ENCODE peak calls at places on chromosome 6, in nine cellular contexts. One of them, this sample, is unnamed.

GRCh38 chr6:10030942-10031537 is 383.8 kb downstream of the TFAP2A start:
- DNase-seq in T follicular helper cell: no peak
- DNase-seq in HEK293T: no peak
- DNase-seq in Kasumi-1: peak; percentile 53
- DNase-seq in AG09319: no peak
- DNase-seq in stimulated activated effector memory CD8-positive, alpha-beta T cell treated with anti-CD3 and anti-CD28 coated beads, Interleukin-12 subunit alpha, Interleukin-12 subunit beta, amount 100 ng/mL, for 72 hours: no peak
- DNase-seq in osteoblast: no peak
- DNase-seq in HFFc6: peak; percentile 12
- DNase-seq in stimulated activated CD4-positive, alpha-beta T cell treated with anti-CD3 and anti-CD28 coated beads, Interleukin-2, amount 100 ng/mL, for 24 hours: no peak
- DNase-seq in this sample: peak; percentile 33

GRCh38 chr6:56729719-56730118 is 87.0 kb upstream of the DST start:
- DNase-seq in T follicular helper cell: no peak
- DNase-seq in HEK293T: no peak
- DNase-seq in Kasumi-1: no peak
- DNase-seq in AG09319: no peak
- DNase-seq in stimulated activated effector memory CD8-positive, alpha-beta T cell treated with anti-CD3 and anti-CD28 coated beads, Interleukin-12 subunit alpha, Interleukin-12 subunit beta, amount 100 ng/mL, for 72 hours: no peak
- DNase-seq in osteoblast: no peak
- DNase-seq in HFFc6: peak; percentile 91
- DNase-seq in stimulated activated CD4-positive, alpha-beta T cell treated with anti-CD3 and anti-CD28 coated beads, Interleukin-2, amount 100 ng/mL, for 24 hours: no peak
- DNase-seq in this sample: peak; percentile 93

GRCh38 chr6:139655783-139656705 is 281.6 kb upstream of the CITED2 start:
- DNase-seq in T follicular helper cell: no peak
- DNase-seq in HEK293T: peak; percentile 41
- DNase-seq in Kasumi-1: no peak
- DNase-seq in AG09319: no peak
- DNase-seq in stimulated activated effector memory CD8-positive, alpha-beta T cell treated with anti-CD3 and anti-CD28 coated beads, Interleukin-12 subunit alpha, Interleukin-12 subunit beta, amount 100 ng/mL, for 72 hours: no peak
- DNase-seq in osteoblast: no peak
- DNase-seq in HFFc6: no peak
- DNase-seq in stimulated activated CD4-positive, alpha-beta T cell treated with anti-CD3 and anti-CD28 coated beads, Interleukin-2, amount 100 ng/mL, for 24 hours: no peak
- DNase-seq in this sample: no peak

GRCh38 chr6:167300902-167301425 is 9.8 kb downstream of the UNC93A start:
- DNase-seq in T follicular helper cell: no peak
- DNase-seq in HEK293T: no peak
- DNase-seq in Kasumi-1: no peak
- DNase-seq in AG09319: no peak
- DNase-seq in stimulated activated effector memory CD8-positive, alpha-beta T cell treated with anti-CD3 and anti-CD28 coated beads, Interleukin-12 subunit alpha, Interleukin-12 subunit beta, amount 100 ng/mL, for 72 hours: no peak
- DNase-seq in osteoblast: no peak
- DNase-seq in HFFc6: no peak
- DNase-seq in stimulated activated CD4-positive, alpha-beta T cell treated with anti-CD3 and anti-CD28 coated beads, Interleukin-2, amount 100 ng/mL, for 24 hours: no peak
- DNase-seq in this sample: no peak

GRCh38 chr6:160328447-160328846 is 19.7 kb upstream of the SLC22A3 start:
- DNase-seq in T follicular helper cell: no peak
- DNase-seq in HEK293T: no peak
- DNase-seq in Kasumi-1: no peak
- DNase-seq in AG09319: no peak
- DNase-seq in stimulated activated effector memory CD8-positive, alpha-beta T cell treated with anti-CD3 and anti-CD28 coated beads, Interleukin-12 subunit alpha, Interleukin-12 subunit beta, amount 100 ng/mL, for 72 hours: no peak
- DNase-seq in osteoblast: no peak
- DNase-seq in HFFc6: no peak
- DNase-seq in stimulated activated CD4-positive, alpha-beta T cell treated with anti-CD3 and anti-CD28 coated beads, Interleukin-2, amount 100 ng/mL, for 24 hours: no peak
- DNase-seq in this sample: no peak

GRCh38 chr6:70884074-70884983 is 72.5 kb downstream of the B3GAT2 start:
- DNase-seq in T follicular helper cell: peak; percentile 42
- DNase-seq in HEK293T: peak; percentile 83
- DNase-seq in Kasumi-1: peak; percentile 70
- DNase-seq in AG09319: peak; percentile 12
- DNase-seq in stimulated activated effector memory CD8-positive, alpha-beta T cell treated with anti-CD3 and anti-CD28 coated beads, Interleukin-12 subunit alpha, Interleukin-12 subunit beta, amount 100 ng/mL, for 72 hours: peak; percentile 78
- DNase-seq in osteoblast: peak; percentile 95
- DNase-seq in HFFc6: peak; percentile 25
- DNase-seq in stimulated activated CD4-positive, alpha-beta T cell treated with anti-CD3 and anti-CD28 coated beads, Interleukin-2, amount 100 ng/mL, for 24 hours: peak; percentile 49
- DNase-seq in this sample: peak; percentile 61

GRCh38 chr6:17385660-17386059 is 7.7 kb upstream of the CAP2 start:
- DNase-seq in T follicular helper cell: no peak
- DNase-seq in HEK293T: no peak
- DNase-seq in Kasumi-1: no peak
- DNase-seq in AG09319: no peak
- DNase-seq in stimulated activated effector memory CD8-positive, alpha-beta T cell treated with anti-CD3 and anti-CD28 coated beads, Interleukin-12 subunit alpha, Interleukin-12 subunit beta, amount 100 ng/mL, for 72 hours: no peak
- DNase-seq in osteoblast: no peak
- DNase-seq in HFFc6: no peak
- DNase-seq in stimulated activated CD4-positive, alpha-beta T cell treated with anti-CD3 and anti-CD28 coated beads, Interleukin-2, amount 100 ng/mL, for 24 hours: no peak
- DNase-seq in this sample: peak; percentile 75

GRCh38 chr6:45988635-45989034 is 27.0 kb downstream of the CLIC5 start:
- DNase-seq in T follicular helper cell: no peak
- DNase-seq in HEK293T: no peak
- DNase-seq in Kasumi-1: no peak
- DNase-seq in AG09319: no peak
- DNase-seq in stimulated activated effector memory CD8-positive, alpha-beta T cell treated with anti-CD3 and anti-CD28 coated beads, Interleukin-12 subunit alpha, Interleukin-12 subunit beta, amount 100 ng/mL, for 72 hours: no peak
- DNase-seq in osteoblast: no peak
- DNase-seq in HFFc6: no peak
- DNase-seq in stimulated activated CD4-positive, alpha-beta T cell treated with anti-CD3 and anti-CD28 coated beads, Interleukin-2, amount 100 ng/mL, for 24 hours: no peak
- DNase-seq in this sample: no peak

GRCh38 chr6:42021847-42022754 is 28.2 kb upstream of the TAF8 start:
- DNase-seq in T follicular helper cell: peak; percentile 56
- DNase-seq in HEK293T: no peak
- DNase-seq in Kasumi-1: no peak
- DNase-seq in AG09319: no peak
- DNase-seq in stimulated activated effector memory CD8-positive, alpha-beta T cell treated with anti-CD3 and anti-CD28 coated beads, Interleukin-12 subunit alpha, Interleukin-12 subunit beta, amount 100 ng/mL, for 72 hours: peak; percentile 78
- DNase-seq in osteoblast: peak; percentile 80
- DNase-seq in HFFc6: no peak
- DNase-seq in stimulated activated CD4-positive, alpha-beta T cell treated with anti-CD3 and anti-CD28 coated beads, Interleukin-2, amount 100 ng/mL, for 24 hours: peak; percentile 67
- DNase-seq in this sample: no peak

GRCh38 chr6:30323806-30324205 is 2.9 kb upstream of the TRIM39 start:
- DNase-seq in T follicular helper cell: no peak
- DNase-seq in HEK293T: no peak
- DNase-seq in Kasumi-1: no peak
- DNase-seq in AG09319: no peak
- DNase-seq in stimulated activated effector memory CD8-positive, alpha-beta T cell treated with anti-CD3 and anti-CD28 coated beads, Interleukin-12 subunit alpha, Interleukin-12 subunit beta, amount 100 ng/mL, for 72 hours: no peak
- DNase-seq in osteoblast: peak; percentile 35
- DNase-seq in HFFc6: no peak
- DNase-seq in stimulated activated CD4-positive, alpha-beta T cell treated with anti-CD3 and anti-CD28 coated beads, Interleukin-2, amount 100 ng/mL, for 24 hours: no peak
- DNase-seq in this sample: peak; percentile 45

GRCh38 chr6:43217351-43217750 is 11.9 kb downstream of the DNPH1 start:
- DNase-seq in T follicular helper cell: no peak
- DNase-seq in HEK293T: no peak
- DNase-seq in Kasumi-1: no peak
- DNase-seq in AG09319: no peak
- DNase-seq in stimulated activated effector memory CD8-positive, alpha-beta T cell treated with anti-CD3 and anti-CD28 coated beads, Interleukin-12 subunit alpha, Interleukin-12 subunit beta, amount 100 ng/mL, for 72 hours: no peak
- DNase-seq in osteoblast: peak; percentile 37
- DNase-seq in HFFc6: no peak
- DNase-seq in stimulated activated CD4-positive, alpha-beta T cell treated with anti-CD3 and anti-CD28 coated beads, Interleukin-2, amount 100 ng/mL, for 24 hours: no peak
- DNase-seq in this sample: no peak

GRCh38 chr6:143823463-143824006 is 19.6 kb upstream of the LTV1 start:
- DNase-seq in T follicular helper cell: no peak
- DNase-seq in HEK293T: no peak
- DNase-seq in Kasumi-1: no peak
- DNase-seq in AG09319: no peak
- DNase-seq in stimulated activated effector memory CD8-positive, alpha-beta T cell treated with anti-CD3 and anti-CD28 coated beads, Interleukin-12 subunit alpha, Interleukin-12 subunit beta, amount 100 ng/mL, for 72 hours: no peak
- DNase-seq in osteoblast: no peak
- DNase-seq in HFFc6: no peak
- DNase-seq in stimulated activated CD4-positive, alpha-beta T cell treated with anti-CD3 and anti-CD28 coated beads, Interleukin-2, amount 100 ng/mL, for 24 hours: no peak
- DNase-seq in this sample: no peak

GRCh38 chr6:168355716-168356522 is 36.3 kb upstream of the DACT2 start:
- DNase-seq in T follicular helper cell: no peak
- DNase-seq in HEK293T: peak; percentile 75
- DNase-seq in Kasumi-1: no peak
- DNase-seq in AG09319: no peak
- DNase-seq in stimulated activated effector memory CD8-positive, alpha-beta T cell treated with anti-CD3 and anti-CD28 coated beads, Interleukin-12 subunit alpha, Interleukin-12 subunit beta, amount 100 ng/mL, for 72 hours: no peak
- DNase-seq in osteoblast: peak; percentile 81
- DNase-seq in HFFc6: no peak
- DNase-seq in stimulated activated CD4-positive, alpha-beta T cell treated with anti-CD3 and anti-CD28 coated beads, Interleukin-2, amount 100 ng/mL, for 24 hours: peak; percentile 48
- DNase-seq in this sample: no peak

GRCh38 chr6:37021356-37022129 is 16.1 kb downstream of the FGD2 start:
- DNase-seq in T follicular helper cell: peak; percentile 58
- DNase-seq in HEK293T: no peak
- DNase-seq in Kasumi-1: peak; percentile 81
- DNase-seq in AG09319: no peak
- DNase-seq in stimulated activated effector memory CD8-positive, alpha-beta T cell treated with anti-CD3 and anti-CD28 coated beads, Interleukin-12 subunit alpha, Interleukin-12 subunit beta, amount 100 ng/mL, for 72 hours: peak; percentile 78
- DNase-seq in osteoblast: no peak
- DNase-seq in HFFc6: peak; percentile 30
- DNase-seq in stimulated activated CD4-positive, alpha-beta T cell treated with anti-CD3 and anti-CD28 coated beads, Interleukin-2, amount 100 ng/mL, for 24 hours: peak; percentile 69
- DNase-seq in this sample: peak; percentile 40

GRCh38 chr6:136647363-136647763 is 97.1 kb upstream of the MAP7 start:
- DNase-seq in T follicular helper cell: peak; percentile 40
- DNase-seq in HEK293T: no peak
- DNase-seq in Kasumi-1: no peak
- DNase-seq in AG09319: peak; percentile 60
- DNase-seq in stimulated activated effector memory CD8-positive, alpha-beta T cell treated with anti-CD3 and anti-CD28 coated beads, Interleukin-12 subunit alpha, Interleukin-12 subunit beta, amount 100 ng/mL, for 72 hours: peak; percentile 68
- DNase-seq in osteoblast: no peak
- DNase-seq in HFFc6: no peak
- DNase-seq in stimulated activated CD4-positive, alpha-beta T cell treated with anti-CD3 and anti-CD28 coated beads, Interleukin-2, amount 100 ng/mL, for 24 hours: peak; percentile 36
- DNase-seq in this sample: peak; percentile 69

GRCh38 chr6:109834131-109834530 is 143.0 kb downstream of the FIG4 start:
- DNase-seq in T follicular helper cell: no peak
- DNase-seq in HEK293T: no peak
- DNase-seq in Kasumi-1: no peak
- DNase-seq in AG09319: no peak
- DNase-seq in stimulated activated effector memory CD8-positive, alpha-beta T cell treated with anti-CD3 and anti-CD28 coated beads, Interleukin-12 subunit alpha, Interleukin-12 subunit beta, amount 100 ng/mL, for 72 hours: no peak
- DNase-seq in osteoblast: no peak
- DNase-seq in HFFc6: no peak
- DNase-seq in stimulated activated CD4-positive, alpha-beta T cell treated with anti-CD3 and anti-CD28 coated beads, Interleukin-2, amount 100 ng/mL, for 24 hours: no peak
- DNase-seq in this sample: no peak

GRCh38 chr6:157868835-157869234 is 45.8 kb downstream of the SNX9 start:
- DNase-seq in T follicular helper cell: no peak
- DNase-seq in HEK293T: no peak
- DNase-seq in Kasumi-1: no peak
- DNase-seq in AG09319: no peak
- DNase-seq in stimulated activated effector memory CD8-positive, alpha-beta T cell treated with anti-CD3 and anti-CD28 coated beads, Interleukin-12 subunit alpha, Interleukin-12 subunit beta, amount 100 ng/mL, for 72 hours: no peak
- DNase-seq in osteoblast: no peak
- DNase-seq in HFFc6: no peak
- DNase-seq in stimulated activated CD4-positive, alpha-beta T cell treated with anti-CD3 and anti-CD28 coated beads, Interleukin-2, amount 100 ng/mL, for 24 hours: no peak
- DNase-seq in this sample: no peak

GRCh38 chr6:168381726-168382458 is 59.1 kb upstream of the SMOC2 start:
- DNase-seq in T follicular helper cell: no peak
- DNase-seq in HEK293T: no peak
- DNase-seq in Kasumi-1: no peak
- DNase-seq in AG09319: no peak
- DNase-seq in stimulated activated effector memory CD8-positive, alpha-beta T cell treated with anti-CD3 and anti-CD28 coated beads, Interleukin-12 subunit alpha, Interleukin-12 subunit beta, amount 100 ng/mL, for 72 hours: no peak
- DNase-seq in osteoblast: peak; percentile 36
- DNase-seq in HFFc6: no peak
- DNase-seq in stimulated activated CD4-positive, alpha-beta T cell treated with anti-CD3 and anti-CD28 coated beads, Interleukin-2, amount 100 ng/mL, for 24 hours: no peak
- DNase-seq in this sample: no peak

GRCh38 chr6:111793711-111794111 is 79.5 kb downstream of the FYN start:
- DNase-seq in T follicular helper cell: no peak
- DNase-seq in HEK293T: no peak
- DNase-seq in Kasumi-1: no peak
- DNase-seq in AG09319: no peak
- DNase-seq in stimulated activated effector memory CD8-positive, alpha-beta T cell treated with anti-CD3 and anti-CD28 coated beads, Interleukin-12 subunit alpha, Interleukin-12 subunit beta, amount 100 ng/mL, for 72 hours: peak; percentile 82
- DNase-seq in osteoblast: no peak
- DNase-seq in HFFc6: no peak
- DNase-seq in stimulated activated CD4-positive, alpha-beta T cell treated with anti-CD3 and anti-CD28 coated beads, Interleukin-2, amount 100 ng/mL, for 24 hours: peak; percentile 47
- DNase-seq in this sample: no peak

GRCh38 chr6:19399406-19399805 is 437.8 kb upstream of the ID4 start:
- DNase-seq in T follicular helper cell: no peak
- DNase-seq in HEK293T: no peak
- DNase-seq in Kasumi-1: no peak
- DNase-seq in AG09319: no peak
- DNase-seq in stimulated activated effector memory CD8-positive, alpha-beta T cell treated with anti-CD3 and anti-CD28 coated beads, Interleukin-12 subunit alpha, Interleukin-12 subunit beta, amount 100 ng/mL, for 72 hours: no peak
- DNase-seq in osteoblast: no peak
- DNase-seq in HFFc6: peak; percentile 31
- DNase-seq in stimulated activated CD4-positive, alpha-beta T cell treated with anti-CD3 and anti-CD28 coated beads, Interleukin-2, amount 100 ng/mL, for 24 hours: no peak
- DNase-seq in this sample: peak; percentile 6